ENCODE peak calls at places on chromosomes 2 and 18, in eight cellular contexts. J, T, X, R, S, U, Y and W are unnamed samples.
A peak's percentile ranks its signal among the peaks of the same experiment; 100 is the strongest.

GRCh38 chr18:9914584-9915290 is 921 bp downstream of the VAPA start:
- DNase-seq in T (peak; percentile 93), Y (peak; percentile 58), U (peak; percentile 91), X (peak; percentile 92), R (peak; percentile 72), S (peak; percentile 85), J (peak; percentile 80), W (peak; percentile 11)

GRCh38 chr2:229627728-229628127 is 86.6 kb downstream of the DNER start:
- DNase-seq in S (no peak), Y (no peak), T (no peak), R (no peak), X (no peak), U (no peak), J (no peak), W (no peak)

GRCh38 chr2:223635080-223635479 is 32.9 kb upstream of the SCG2 start:
- DNase-seq in S (no peak), U (no peak), X (no peak), J (no peak), Y (no peak), R (no peak), T (no peak), W (no peak)

GRCh38 chr2:240130393-240131195 is 5.5 kb downstream of the COPS9 start:
- DNase-seq in R (no peak), T (no peak), U (peak; percentile 18), S (no peak), J (no peak), X (peak; percentile 55), Y (no peak), W (no peak)

GRCh38 chr2:177783091-177783490 is 289.5 kb downstream of the PDE11A start:
- DNase-seq in J (no peak), T (no peak), Y (no peak), X (no peak), R (no peak), U (no peak), S (no peak), W (no peak)

GRCh38 chr2:231393149-231394131 is 2.1 kb upstream of the B3GNT7 start:
- DNase-seq in R (no peak), Y (no peak), J (no peak), U (no peak), T (no peak), X (peak; percentile 74), S (no peak), W (no peak)

GRCh38 chr2:8641516-8641915 is 40.3 kb upstream of the ID2 start:
- DNase-seq in J (no peak), T (no peak), Y (no peak), S (no peak), X (no peak), U (no peak), R (no peak), W (no peak)

GRCh38 chr2:128445533-128445900 is 126.8 kb upstream of the HS6ST1 start:
- DNase-seq in S (no peak), R (no peak), U (no peak), Y (no peak), J (no peak), T (no peak), X (no peak), W (no peak)

GRCh38 chr2:5729426-5729825 is 37.2 kb downstream of the SOX11 start:
- DNase-seq in R (no peak), T (no peak), J (no peak), Y (no peak), S (no peak), U (no peak), X (no peak), W (no peak)

GRCh38 chr2:40434638-40435296 is 17.1 kb downstream of the SLC8A1 start:
- DNase-seq in X (no peak), R (no peak), S (no peak), T (no peak), J (peak; percentile 98), Y (peak; percentile 98), U (no peak), W (no peak)

GRCh38 chr2:42297322-42297936 is 63.6 kb downstream of the COX7A2L start:
- DNase-seq in T (no peak), Y (no peak), R (no peak), J (no peak), X (no peak), U (no peak), S (no peak), W (no peak)

GRCh38 chr2:207528980-207529329 is 807 bp upstream of the CREB1 start:
- DNase-seq in X (no peak), R (peak; percentile 3), T (no peak), S (peak; percentile 38), Y (no peak), U (no peak), J (peak; percentile 21), W (peak; percentile 21)

GRCh38 chr2:222655406-222655747 is 515 bp downstream of the FARSB start:
- DNase-seq in T (no peak), X (no peak), S (peak; percentile 53), U (no peak), R (no peak), J (peak; percentile 9), Y (peak; percentile 15), W (no peak)

GRCh38 chr2:234528410-234529150 is 31.7 kb upstream of the ARL4C start:
- DNase-seq in X (no peak), R (no peak), T (no peak), U (no peak), S (no peak), Y (no peak), J (no peak), W (no peak)
- TF ChIP-seq CTCF in X (no peak), R (no peak), T (no peak), U (no peak), S (no peak), Y (no peak), J (no peak), W (no peak)

GRCh38 chr2:22623620-22624019 is 761.4 kb upstream of the KLHL29 start:
- DNase-seq in U (no peak), S (no peak), X (no peak), J (no peak), R (no peak), Y (no peak), T (no peak), W (no peak)

GRCh38 chr2:22628183-22628582 is 756.8 kb upstream of the KLHL29 start:
- DNase-seq in T (no peak), R (no peak), S (no peak), X (no peak), J (no peak), Y (no peak), U (no peak), W (no peak)

GRCh38 chr2:22626621-22627020 is 758.4 kb upstream of the KLHL29 start:
- DNase-seq in T (no peak), Y (no peak), J (no peak), X (no peak), R (no peak), S (no peak), U (no peak), W (no peak)
- TF ChIP-seq CTCF in T (no peak), Y (peak; percentile 28), J (no peak), X (no peak), R (no peak), S (peak; percentile 8), U (no peak), W (peak; percentile 20)

DNA sequence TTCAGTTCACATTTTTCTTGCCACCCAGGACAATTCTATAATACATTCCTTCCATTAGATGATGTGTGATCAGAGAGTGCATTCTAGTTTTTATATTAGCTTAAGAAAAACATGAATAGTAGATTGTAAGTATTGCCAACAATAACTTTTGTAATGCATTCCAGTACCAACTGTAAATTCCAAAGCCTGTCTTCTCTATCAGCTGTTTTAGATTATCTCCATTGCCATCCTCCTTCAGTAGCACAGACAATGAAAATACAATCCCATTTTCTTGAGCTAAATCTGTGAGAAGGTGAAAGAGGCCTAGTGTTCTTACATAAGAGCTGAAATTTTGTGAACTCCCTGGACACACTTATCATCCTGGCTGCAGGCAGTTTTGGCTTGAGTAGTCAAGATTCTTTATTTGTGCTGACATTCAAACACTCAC is 103.9 kb downstream of the CCBE1 start:
- DNase-seq in R (no peak), T (no peak), Y (no peak), X (no peak), S (no peak), J (peak; percentile 74), U (no peak), W (no peak)
- TF ChIP-seq CTCF in R (no peak), T (no peak), Y (no peak), X (no peak), S (no peak), J (peak; percentile 34), U (no peak), W (no peak)

DNA sequence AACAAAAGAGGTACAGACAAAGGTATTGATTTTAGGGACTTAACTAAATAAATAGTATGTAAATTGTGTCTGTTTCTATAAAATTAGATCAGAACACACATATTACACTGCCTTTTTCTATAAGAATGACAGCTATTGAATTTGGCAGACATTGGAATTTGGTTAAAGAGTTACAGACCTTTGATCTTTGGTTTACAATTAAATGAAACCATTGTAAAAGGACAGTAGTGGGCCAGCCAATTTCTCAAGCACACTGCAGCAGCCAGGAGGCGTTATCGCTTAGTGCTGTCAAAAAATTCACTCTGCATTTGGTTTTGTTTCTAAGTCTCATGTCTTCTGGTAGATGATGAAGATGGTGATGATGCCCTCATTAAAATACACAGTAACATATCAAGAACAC is 175.9 kb downstream of the NR4A2 start:
- DNase-seq in R (no peak), Y (no peak), U (no peak), X (no peak), T (no peak), J (no peak), S (no peak), W (no peak)
- TF ChIP-seq CTCF in R (no peak), Y (no peak), U (no peak), X (no peak), T (no peak), J (no peak), S (no peak), W (peak; percentile 32)

DNA sequence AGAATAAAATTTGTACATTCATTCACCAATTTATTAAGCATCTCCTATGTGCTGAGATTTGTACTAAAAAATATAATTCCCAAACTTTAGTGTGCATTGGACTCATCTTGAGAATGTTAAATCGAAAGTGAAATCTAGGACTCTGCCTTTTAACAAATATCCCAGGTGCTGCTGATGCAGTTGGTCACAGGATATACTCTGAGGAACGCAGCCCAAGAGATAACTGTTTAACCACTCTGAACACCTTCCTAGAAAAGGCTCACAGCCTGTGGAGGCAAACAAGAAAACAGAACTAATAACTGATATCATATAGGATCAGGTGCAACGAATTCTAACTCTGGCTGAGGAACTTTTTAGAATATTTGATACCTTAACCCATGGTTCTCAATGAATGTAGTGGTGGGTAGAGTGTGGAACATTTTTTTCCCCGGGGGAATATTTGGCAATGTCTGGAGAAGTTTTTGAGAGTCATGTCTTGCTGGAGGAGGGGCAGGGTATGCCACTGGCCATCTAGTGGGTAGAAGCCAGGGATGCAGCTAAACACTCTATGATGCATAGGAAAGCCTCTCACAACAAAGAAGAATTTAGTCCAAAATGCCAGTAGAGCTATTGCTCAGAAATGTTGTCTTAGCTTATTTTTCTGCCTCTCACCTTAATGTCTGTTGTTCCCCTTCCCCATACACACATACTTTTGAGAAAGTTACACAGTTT is 96.5 kb downstream of the EHBP1 start:
- DNase-seq in S (no peak), U (no peak), Y (no peak), R (no peak), T (no peak), J (no peak), X (no peak), W (no peak)
- TF ChIP-seq CTCF in S (no peak), U (no peak), Y (peak; percentile 13), R (no peak), T (no peak), J (peak; percentile 53), X (no peak), W (peak; percentile 16)